ENCODE peak calls at places on chromosome 20, in ten cellular contexts. One of them, this sample, is unnamed.

GRCh38 chr20:35952480-35953410 is 1.6 kb downstream of the SCAND1 start:
- DNase-seq in Ammon's horn: no peak
- DNase-seq in type B pancreatic cell: no peak
- DNase-seq in PC-9: peak; percentile 58
- DNase-seq in upper lobe of right lung: no peak
- DNase-seq in psoas muscle: no peak
- DNase-seq in activated CD4-positive, CD25-positive, alpha-beta regulatory T cell: no peak
- DNase-seq in ELR: peak; percentile 53
- DNase-seq in NCI-H1417 treated with DMSO at 0.1 percent for 48 hours: no peak
- DNase-seq in H4: no peak
- DNase-seq in this sample: no peak

GRCh38 chr20:46018611-46019010 is 9.9 kb downstream of the MMP9 start:
- DNase-seq in psoas muscle: no peak
- DNase-seq in NCI-H1417 treated with DMSO at 0.1 percent for 48 hours: no peak
- DNase-seq in PC-9: no peak
- DNase-seq in type B pancreatic cell: no peak
- DNase-seq in upper lobe of right lung: no peak
- DNase-seq in Ammon's horn: no peak
- DNase-seq in H4: no peak
- DNase-seq in ELR: no peak
- DNase-seq in activated CD4-positive, CD25-positive, alpha-beta regulatory T cell: no peak
- DNase-seq in this sample: no peak

GRCh38 chr20:5658897-5659296 is 91.3 kb upstream of the SHLD1 start:
- DNase-seq in upper lobe of right lung: no peak
- DNase-seq in ELR: peak; percentile 84
- DNase-seq in H4: peak; percentile 52
- DNase-seq in activated CD4-positive, CD25-positive, alpha-beta regulatory T cell: no peak
- DNase-seq in type B pancreatic cell: no peak
- DNase-seq in Ammon's horn: peak; percentile 86
- DNase-seq in psoas muscle: peak; percentile 69
- DNase-seq in PC-9: no peak
- DNase-seq in NCI-H1417 treated with DMSO at 0.1 percent for 48 hours: no peak
- DNase-seq in this sample: peak; percentile 58

GRCh38 chr20:10316582-10316981 is 98.0 kb downstream of the SNAP25 start:
- DNase-seq in upper lobe of right lung: no peak
- DNase-seq in NCI-H1417 treated with DMSO at 0.1 percent for 48 hours: no peak
- DNase-seq in type B pancreatic cell: no peak
- DNase-seq in psoas muscle: no peak
- DNase-seq in H4: no peak
- DNase-seq in Ammon's horn: no peak
- DNase-seq in ELR: peak; percentile 45
- DNase-seq in activated CD4-positive, CD25-positive, alpha-beta regulatory T cell: no peak
- DNase-seq in PC-9: no peak
- DNase-seq in this sample: no peak

GRCh38 chr20:16518068-16518783 is 55.0 kb downstream of the KIF16B start:
- DNase-seq in PC-9: peak; percentile 61
- DNase-seq in activated CD4-positive, CD25-positive, alpha-beta regulatory T cell: no peak
- DNase-seq in Ammon's horn: peak; percentile 40
- DNase-seq in NCI-H1417 treated with DMSO at 0.1 percent for 48 hours: no peak
- DNase-seq in type B pancreatic cell: no peak
- DNase-seq in H4: peak; percentile 40
- DNase-seq in upper lobe of right lung: no peak
- DNase-seq in ELR: peak; percentile 47
- DNase-seq in psoas muscle: no peak
- DNase-seq in this sample: no peak

GRCh38 chr20:44133424-44133823 is 53.6 kb downstream of the JPH2 start:
- DNase-seq in PC-9: no peak
- DNase-seq in activated CD4-positive, CD25-positive, alpha-beta regulatory T cell: no peak
- DNase-seq in upper lobe of right lung: no peak
- DNase-seq in Ammon's horn: no peak
- DNase-seq in NCI-H1417 treated with DMSO at 0.1 percent for 48 hours: no peak
- DNase-seq in type B pancreatic cell: no peak
- DNase-seq in ELR: no peak
- DNase-seq in psoas muscle: peak; percentile 38
- DNase-seq in H4: no peak
- DNase-seq in this sample: no peak

GRCh38 chr20:46093531-46093930 is 3.8 kb upstream of the NCOA5 start:
- DNase-seq in type B pancreatic cell: no peak
- DNase-seq in upper lobe of right lung: no peak
- DNase-seq in activated CD4-positive, CD25-positive, alpha-beta regulatory T cell: no peak
- DNase-seq in PC-9: peak; percentile 5
- DNase-seq in NCI-H1417 treated with DMSO at 0.1 percent for 48 hours: no peak
- DNase-seq in Ammon's horn: no peak
- DNase-seq in psoas muscle: no peak
- DNase-seq in ELR: peak; percentile 41
- DNase-seq in H4: no peak
- DNase-seq in this sample: no peak

GRCh38 chr20:881051-881820 is 34.9 kb downstream of the ANGPT4 start:
- DNase-seq in activated CD4-positive, CD25-positive, alpha-beta regulatory T cell: no peak
- DNase-seq in NCI-H1417 treated with DMSO at 0.1 percent for 48 hours: no peak
- DNase-seq in psoas muscle: no peak
- DNase-seq in type B pancreatic cell: no peak
- DNase-seq in ELR: peak; percentile 77
- DNase-seq in PC-9: peak; percentile 83
- DNase-seq in Ammon's horn: no peak
- DNase-seq in H4: peak; percentile 75
- DNase-seq in upper lobe of right lung: no peak
- DNase-seq in this sample: no peak

GRCh38 chr20:49320460-49320859 is 42.6 kb upstream of the ZNFX1 start:
- DNase-seq in NCI-H1417 treated with DMSO at 0.1 percent for 48 hours: no peak
- DNase-seq in Ammon's horn: peak; percentile 35
- DNase-seq in type B pancreatic cell: no peak
- DNase-seq in ELR: peak; percentile 74
- DNase-seq in upper lobe of right lung: no peak
- DNase-seq in PC-9: peak; percentile 64
- DNase-seq in psoas muscle: no peak
- DNase-seq in H4: peak; percentile 55
- DNase-seq in activated CD4-positive, CD25-positive, alpha-beta regulatory T cell: no peak
- DNase-seq in this sample: no peak

GRCh38 chr20:2132461-2132901 is 30.9 kb downstream of the STK35 start:
- DNase-seq in H4: no peak
- DNase-seq in psoas muscle: no peak
- DNase-seq in Ammon's horn: no peak
- DNase-seq in activated CD4-positive, CD25-positive, alpha-beta regulatory T cell: no peak
- DNase-seq in PC-9: peak; percentile 91
- DNase-seq in type B pancreatic cell: no peak
- DNase-seq in upper lobe of right lung: no peak
- DNase-seq in NCI-H1417 treated with DMSO at 0.1 percent for 48 hours: no peak
- DNase-seq in ELR: no peak
- DNase-seq in this sample: no peak

GRCh38 chr20:14838663-14839650 is 501.5 kb upstream of the FLRT3 start:
- DNase-seq in Ammon's horn: no peak
- DNase-seq in PC-9: no peak
- DNase-seq in H4: peak; percentile 39
- DNase-seq in psoas muscle: no peak
- DNase-seq in activated CD4-positive, CD25-positive, alpha-beta regulatory T cell: no peak
- DNase-seq in ELR: no peak
- DNase-seq in type B pancreatic cell: no peak
- DNase-seq in upper lobe of right lung: no peak
- DNase-seq in NCI-H1417 treated with DMSO at 0.1 percent for 48 hours: no peak
- DNase-seq in this sample: no peak

GRCh38 chr20:44572551-44573500 is 9.6 kb upstream of the PKIG start:
- DNase-seq in ELR: peak; percentile 99
- DNase-seq in Ammon's horn: peak; percentile 90
- DNase-seq in psoas muscle: peak; percentile 85
- DNase-seq in activated CD4-positive, CD25-positive, alpha-beta regulatory T cell: no peak
- DNase-seq in PC-9: peak; percentile 97
- DNase-seq in NCI-H1417 treated with DMSO at 0.1 percent for 48 hours: no peak
- DNase-seq in H4: peak; percentile 78
- DNase-seq in type B pancreatic cell: no peak
- DNase-seq in upper lobe of right lung: no peak
- DNase-seq in this sample: no peak

GRCh38 chr20:64116541-64117423 is 9.4 kb upstream of the NPBWR2 start:
- DNase-seq in type B pancreatic cell: no peak
- DNase-seq in H4: no peak
- DNase-seq in PC-9: peak; percentile 33
- DNase-seq in upper lobe of right lung: peak; percentile 51
- DNase-seq in NCI-H1417 treated with DMSO at 0.1 percent for 48 hours: no peak
- DNase-seq in Ammon's horn: no peak
- DNase-seq in activated CD4-positive, CD25-positive, alpha-beta regulatory T cell: no peak
- DNase-seq in ELR: no peak
- DNase-seq in psoas muscle: peak; percentile 36
- DNase-seq in this sample: peak; percentile 10

GRCh38 chr20:54162378-54162777 is 11.4 kb downstream of the CYP24A1 start:
- DNase-seq in activated CD4-positive, CD25-positive, alpha-beta regulatory T cell: no peak
- DNase-seq in Ammon's horn: peak; percentile 25
- DNase-seq in psoas muscle: no peak
- DNase-seq in ELR: no peak
- DNase-seq in PC-9: peak; percentile 31
- DNase-seq in NCI-H1417 treated with DMSO at 0.1 percent for 48 hours: no peak
- DNase-seq in H4: no peak
- DNase-seq in type B pancreatic cell: no peak
- DNase-seq in upper lobe of right lung: no peak
- DNase-seq in this sample: no peak

GRCh38 chr20:10672579-10673127 is 1.1 kb downstream of the JAG1 start:
- DNase-seq in Ammon's horn: peak; percentile 52
- DNase-seq in upper lobe of right lung: peak; percentile 84
- DNase-seq in type B pancreatic cell: no peak
- DNase-seq in psoas muscle: peak; percentile 74
- DNase-seq in NCI-H1417 treated with DMSO at 0.1 percent for 48 hours: no peak
- DNase-seq in ELR: peak; percentile 73
- DNase-seq in PC-9: peak; percentile 51
- DNase-seq in H4: no peak
- DNase-seq in activated CD4-positive, CD25-positive, alpha-beta regulatory T cell: no peak
- DNase-seq in this sample: no peak

GRCh38 chr20:2729791-2730190 is 37.2 kb downstream of the EBF4 start:
- DNase-seq in Ammon's horn: no peak
- DNase-seq in psoas muscle: no peak
- DNase-seq in PC-9: no peak
- DNase-seq in NCI-H1417 treated with DMSO at 0.1 percent for 48 hours: no peak
- DNase-seq in type B pancreatic cell: no peak
- DNase-seq in H4: no peak
- DNase-seq in activated CD4-positive, CD25-positive, alpha-beta regulatory T cell: no peak
- DNase-seq in upper lobe of right lung: no peak
- DNase-seq in ELR: no peak
- DNase-seq in this sample: no peak

GRCh38 chr20:33209789-33210188 is 7.4 kb upstream of the BPIFA3 start:
- DNase-seq in activated CD4-positive, CD25-positive, alpha-beta regulatory T cell: no peak
- DNase-seq in NCI-H1417 treated with DMSO at 0.1 percent for 48 hours: no peak
- DNase-seq in upper lobe of right lung: peak; percentile 82
- DNase-seq in psoas muscle: peak; percentile 70
- DNase-seq in type B pancreatic cell: peak; percentile 85
- DNase-seq in ELR: peak; percentile 72
- DNase-seq in H4: peak; percentile 40
- DNase-seq in PC-9: peak; percentile 35
- DNase-seq in Ammon's horn: peak; percentile 61
- DNase-seq in this sample: peak; percentile 46

GRCh38 chr20:40442181-40442963 is 246.7 kb downstream of the MAFB start:
- DNase-seq in psoas muscle: no peak
- DNase-seq in H4: peak; percentile 24
- DNase-seq in NCI-H1417 treated with DMSO at 0.1 percent for 48 hours: no peak
- DNase-seq in ELR: peak; percentile 4
- DNase-seq in activated CD4-positive, CD25-positive, alpha-beta regulatory T cell: no peak
- DNase-seq in PC-9: no peak
- DNase-seq in upper lobe of right lung: no peak
- DNase-seq in type B pancreatic cell: no peak
- DNase-seq in Ammon's horn: no peak
- DNase-seq in this sample: no peak

GRCh38 chr20:43994486-43995100 is 79.9 kb downstream of the TOX2 start:
- DNase-seq in Ammon's horn: no peak
- DNase-seq in type B pancreatic cell: no peak
- DNase-seq in PC-9: no peak
- DNase-seq in NCI-H1417 treated with DMSO at 0.1 percent for 48 hours: no peak
- DNase-seq in ELR: peak; percentile 85
- DNase-seq in upper lobe of right lung: no peak
- DNase-seq in activated CD4-positive, CD25-positive, alpha-beta regulatory T cell: no peak
- DNase-seq in H4: no peak
- DNase-seq in psoas muscle: no peak
- DNase-seq in this sample: no peak

GRCh38 chr20:34302312-34302722 is 838 bp downstream of the AHCY start:
- DNase-seq in psoas muscle: no peak
- DNase-seq in ELR: peak; percentile 55
- DNase-seq in PC-9: peak; percentile 47
- DNase-seq in type B pancreatic cell: no peak
- DNase-seq in H4: no peak
- DNase-seq in activated CD4-positive, CD25-positive, alpha-beta regulatory T cell: no peak
- DNase-seq in Ammon's horn: no peak
- DNase-seq in upper lobe of right lung: no peak
- DNase-seq in NCI-H1417 treated with DMSO at 0.1 percent for 48 hours: no peak
- DNase-seq in this sample: no peak

GRCh38 chr20:63846128-63846771 is 15.0 kb upstream of the ABHD16B start:
- DNase-seq in H4: no peak
- DNase-seq in activated CD4-positive, CD25-positive, alpha-beta regulatory T cell: no peak
- DNase-seq in upper lobe of right lung: no peak
- DNase-seq in Ammon's horn: no peak
- DNase-seq in type B pancreatic cell: no peak
- DNase-seq in PC-9: no peak
- DNase-seq in psoas muscle: no peak
- DNase-seq in NCI-H1417 treated with DMSO at 0.1 percent for 48 hours: no peak
- DNase-seq in ELR: peak; percentile 66
- DNase-seq in this sample: no peak

GRCh38 chr20:32580970-32581838 is 3.9 kb downstream of the NOL4L start:
- DNase-seq in NCI-H1417 treated with DMSO at 0.1 percent for 48 hours: no peak
- DNase-seq in Ammon's horn: peak; percentile 42
- DNase-seq in PC-9: no peak
- DNase-seq in ELR: no peak
- DNase-seq in psoas muscle: no peak
- DNase-seq in activated CD4-positive, CD25-positive, alpha-beta regulatory T cell: no peak
- DNase-seq in H4: no peak
- DNase-seq in type B pancreatic cell: no peak
- DNase-seq in upper lobe of right lung: no peak
- DNase-seq in this sample: no peak

GRCh38 chr20:32626859-32627636 is 41.9 kb upstream of the NOL4L start:
- DNase-seq in type B pancreatic cell: no peak
- DNase-seq in ELR: no peak
- DNase-seq in activated CD4-positive, CD25-positive, alpha-beta regulatory T cell: no peak
- DNase-seq in psoas muscle: no peak
- DNase-seq in NCI-H1417 treated with DMSO at 0.1 percent for 48 hours: peak; percentile 89
- DNase-seq in upper lobe of right lung: no peak
- DNase-seq in H4: peak; percentile 52
- DNase-seq in Ammon's horn: peak; percentile 77
- DNase-seq in PC-9: no peak
- DNase-seq in this sample: no peak

GRCh38 chr20:62359491-62360121 is 7.5 kb downstream of the LAMA5 start:
- DNase-seq in activated CD4-positive, CD25-positive, alpha-beta regulatory T cell: no peak
- DNase-seq in PC-9: peak; percentile 99
- DNase-seq in Ammon's horn: no peak
- DNase-seq in psoas muscle: peak; percentile 74
- DNase-seq in type B pancreatic cell: no peak
- DNase-seq in NCI-H1417 treated with DMSO at 0.1 percent for 48 hours: no peak
- DNase-seq in ELR: peak; percentile 96
- DNase-seq in upper lobe of right lung: no peak
- DNase-seq in H4: no peak
- DNase-seq in this sample: no peak

GRCh38 chr20:54228841-54229240 is 21.0 kb downstream of the PFDN4 start:
- DNase-seq in PC-9: peak; percentile 75
- DNase-seq in type B pancreatic cell: no peak
- DNase-seq in ELR: peak; percentile 9
- DNase-seq in Ammon's horn: no peak
- DNase-seq in H4: no peak
- DNase-seq in upper lobe of right lung: no peak
- DNase-seq in NCI-H1417 treated with DMSO at 0.1 percent for 48 hours: no peak
- DNase-seq in activated CD4-positive, CD25-positive, alpha-beta regulatory T cell: no peak
- DNase-seq in psoas muscle: no peak
- DNase-seq in this sample: no peak

GRCh38 chr20:2297352-2297717 is 1.5 kb downstream of the TGM3 start:
- DNase-seq in upper lobe of right lung: no peak
- DNase-seq in type B pancreatic cell: no peak
- DNase-seq in NCI-H1417 treated with DMSO at 0.1 percent for 48 hours: no peak
- DNase-seq in Ammon's horn: no peak
- DNase-seq in activated CD4-positive, CD25-positive, alpha-beta regulatory T cell: no peak
- DNase-seq in psoas muscle: no peak
- DNase-seq in ELR: no peak
- DNase-seq in PC-9: no peak
- DNase-seq in H4: no peak
- DNase-seq in this sample: no peak

GRCh38 chr20:32249030-32249738 is 28.3 kb upstream of the KIF3B start:
- DNase-seq in activated CD4-positive, CD25-positive, alpha-beta regulatory T cell: no peak
- DNase-seq in psoas muscle: no peak
- DNase-seq in ELR: no peak
- DNase-seq in H4: no peak
- DNase-seq in NCI-H1417 treated with DMSO at 0.1 percent for 48 hours: no peak
- DNase-seq in type B pancreatic cell: no peak
- DNase-seq in Ammon's horn: no peak
- DNase-seq in PC-9: no peak
- DNase-seq in upper lobe of right lung: no peak
- DNase-seq in this sample: no peak

GRCh38 chr20:56587307-56588108 is 41.6 kb upstream of the TFAP2C start:
- DNase-seq in type B pancreatic cell: no peak
- DNase-seq in ELR: no peak
- DNase-seq in activated CD4-positive, CD25-positive, alpha-beta regulatory T cell: no peak
- DNase-seq in psoas muscle: no peak
- DNase-seq in PC-9: peak; percentile 53
- DNase-seq in NCI-H1417 treated with DMSO at 0.1 percent for 48 hours: no peak
- DNase-seq in H4: no peak
- DNase-seq in Ammon's horn: no peak
- DNase-seq in upper lobe of right lung: no peak
- DNase-seq in this sample: no peak